ENCODE peak calls at places on chromosome 21, in six cellular contexts. One of them, this sample, is unnamed.

GRCh38 chr21:29943885-29944284 is 4.1 kb upstream of the GRIK1 start:
- DNase-seq in activated B cell treated with CpG ODN at 0.5 μM for 24 hours: no peak
- DNase-seq in nephron progenitor cell: no peak
- DNase-seq in GM12878: no peak
- DNase-seq in bronchial epithelial cell: peak
- DNase-seq in AG09309: no peak
- DNase-seq in this sample: no peak

GRCh38 chr21:38913120-38913975 is 107.6 kb downstream of the ETS2 start:
- DNase-seq in activated B cell treated with CpG ODN at 0.5 μM for 24 hours: no peak
- DNase-seq in nephron progenitor cell: peak
- DNase-seq in GM12878: no peak
- DNase-seq in bronchial epithelial cell: peak
- DNase-seq in AG09309: no peak
- DNase-seq in this sample: peak

GRCh38 chr21:41258617-41259016 is 58.0 kb upstream of the FAM3B start:
- DNase-seq in activated B cell treated with CpG ODN at 0.5 μM for 24 hours: no peak
- DNase-seq in nephron progenitor cell: no peak
- DNase-seq in GM12878: no peak
- DNase-seq in bronchial epithelial cell: peak
- DNase-seq in AG09309: no peak
- DNase-seq in this sample: no peak

GRCh38 chr21:34865922-34866271 is 183.2 kb downstream of the RUNX1 start:
- DNase-seq in activated B cell treated with CpG ODN at 0.5 μM for 24 hours: no peak
- DNase-seq in nephron progenitor cell: no peak
- DNase-seq in GM12878: peak
- DNase-seq in bronchial epithelial cell: no peak
- DNase-seq in AG09309: no peak
- DNase-seq in this sample: no peak

GRCh38 chr21:44822484-44823178 is 4.8 kb upstream of the SUMO3 start:
- DNase-seq in activated B cell treated with CpG ODN at 0.5 μM for 24 hours: no peak
- DNase-seq in nephron progenitor cell: no peak
- DNase-seq in GM12878: no peak
- DNase-seq in bronchial epithelial cell: no peak
- DNase-seq in AG09309: no peak
- DNase-seq in this sample: no peak

GRCh38 chr21:33752260-33752659 is 110.0 kb downstream of the ITSN1 start:
- DNase-seq in activated B cell treated with CpG ODN at 0.5 μM for 24 hours: no peak
- DNase-seq in nephron progenitor cell: no peak
- DNase-seq in GM12878: no peak
- DNase-seq in bronchial epithelial cell: no peak
- DNase-seq in AG09309: no peak
- DNase-seq in this sample: no peak

GRCh38 chr21:44294391-44295162 is 5.3 kb upstream of the PFKL start:
- DNase-seq in activated B cell treated with CpG ODN at 0.5 μM for 24 hours: no peak
- DNase-seq in nephron progenitor cell: peak
- DNase-seq in GM12878: no peak
- DNase-seq in bronchial epithelial cell: no peak
- DNase-seq in AG09309: no peak
- DNase-seq in this sample: no peak

GRCh38 chr21:26709090-26709489 is 136.0 kb upstream of the CYYR1 start:
- DNase-seq in activated B cell treated with CpG ODN at 0.5 μM for 24 hours: no peak
- DNase-seq in nephron progenitor cell: no peak
- DNase-seq in GM12878: no peak
- DNase-seq in bronchial epithelial cell: peak
- DNase-seq in AG09309: no peak
- DNase-seq in this sample: no peak

GRCh38 chr21:27831821-27832569 is 865.1 kb upstream of the ADAMTS5 start:
- DNase-seq in activated B cell treated with CpG ODN at 0.5 μM for 24 hours: no peak
- DNase-seq in nephron progenitor cell: no peak
- DNase-seq in GM12878: no peak
- DNase-seq in bronchial epithelial cell: peak
- DNase-seq in AG09309: no peak
- DNase-seq in this sample: no peak

GRCh38 chr21:45033791-45034555 is 40.4 kb upstream of the ADARB1 start:
- DNase-seq in activated B cell treated with CpG ODN at 0.5 μM for 24 hours: no peak
- DNase-seq in nephron progenitor cell: no peak
- DNase-seq in GM12878: no peak
- DNase-seq in bronchial epithelial cell: peak
- DNase-seq in AG09309: peak
- DNase-seq in this sample: no peak

GRCh38 chr21:44407493-44407892 is 47.8 kb upstream of the LRRC3 start:
- DNase-seq in activated B cell treated with CpG ODN at 0.5 μM for 24 hours: no peak
- DNase-seq in nephron progenitor cell: no peak
- DNase-seq in GM12878: no peak
- DNase-seq in bronchial epithelial cell: no peak
- DNase-seq in AG09309: no peak
- DNase-seq in this sample: no peak

GRCh38 chr21:29504751-29505321 is 206.1 kb downstream of the BACH1 start:
- DNase-seq in activated B cell treated with CpG ODN at 0.5 μM for 24 hours: no peak
- DNase-seq in nephron progenitor cell: no peak
- DNase-seq in GM12878: no peak
- DNase-seq in bronchial epithelial cell: peak
- DNase-seq in AG09309: no peak
- DNase-seq in this sample: no peak

GRCh38 chr21:44599264-44600029 is 950 bp upstream of the KRTAP10-7 start:
- DNase-seq in activated B cell treated with CpG ODN at 0.5 μM for 24 hours: no peak
- DNase-seq in nephron progenitor cell: no peak
- DNase-seq in GM12878: no peak
- DNase-seq in bronchial epithelial cell: no peak
- DNase-seq in AG09309: no peak
- DNase-seq in this sample: no peak

GRCh38 chr21:17053321-17053720 is 459.5 kb upstream of the CXADR start:
- DNase-seq in activated B cell treated with CpG ODN at 0.5 μM for 24 hours: no peak
- DNase-seq in nephron progenitor cell: no peak
- DNase-seq in GM12878: no peak
- DNase-seq in bronchial epithelial cell: no peak
- DNase-seq in AG09309: no peak
- DNase-seq in this sample: no peak

GRCh38 chr21:44837537-44837936 is 19.7 kb upstream of the SUMO3 start:
- DNase-seq in activated B cell treated with CpG ODN at 0.5 μM for 24 hours: no peak
- DNase-seq in nephron progenitor cell: no peak
- DNase-seq in GM12878: no peak
- DNase-seq in bronchial epithelial cell: no peak
- DNase-seq in AG09309: no peak
- DNase-seq in this sample: no peak

GRCh38 chr21:35792569-35792968 is 267.8 kb downstream of the SETD4 start:
- DNase-seq in activated B cell treated with CpG ODN at 0.5 μM for 24 hours: no peak
- DNase-seq in nephron progenitor cell: no peak
- DNase-seq in GM12878: no peak
- DNase-seq in bronchial epithelial cell: no peak
- DNase-seq in AG09309: no peak
- DNase-seq in this sample: no peak

GRCh38 chr21:29626787-29627470 is 312.9 kb downstream of the GRIK1 start:
- DNase-seq in activated B cell treated with CpG ODN at 0.5 μM for 24 hours: no peak
- DNase-seq in nephron progenitor cell: no peak
- DNase-seq in GM12878: no peak
- DNase-seq in bronchial epithelial cell: no peak
- DNase-seq in AG09309: no peak
- DNase-seq in this sample: no peak

GRCh38 chr21:39406065-39406464 is 39.5 kb downstream of the LCA5L start:
- DNase-seq in activated B cell treated with CpG ODN at 0.5 μM for 24 hours: no peak
- DNase-seq in nephron progenitor cell: no peak
- DNase-seq in GM12878: no peak
- DNase-seq in bronchial epithelial cell: no peak
- DNase-seq in AG09309: no peak
- DNase-seq in this sample: no peak

GRCh38 chr21:37914211-37914900 is 1.9 kb downstream of the KCNJ6 start:
- DNase-seq in activated B cell treated with CpG ODN at 0.5 μM for 24 hours: no peak
- DNase-seq in nephron progenitor cell: peak
- DNase-seq in GM12878: no peak
- DNase-seq in bronchial epithelial cell: no peak
- DNase-seq in AG09309: no peak
- DNase-seq in this sample: no peak

GRCh38 chr21:28439852-28440251 is 552.8 kb downstream of the LTN1 start:
- DNase-seq in activated B cell treated with CpG ODN at 0.5 μM for 24 hours: no peak
- DNase-seq in nephron progenitor cell: no peak
- DNase-seq in GM12878: no peak
- DNase-seq in bronchial epithelial cell: no peak
- DNase-seq in AG09309: no peak
- DNase-seq in this sample: no peak

DNA sequence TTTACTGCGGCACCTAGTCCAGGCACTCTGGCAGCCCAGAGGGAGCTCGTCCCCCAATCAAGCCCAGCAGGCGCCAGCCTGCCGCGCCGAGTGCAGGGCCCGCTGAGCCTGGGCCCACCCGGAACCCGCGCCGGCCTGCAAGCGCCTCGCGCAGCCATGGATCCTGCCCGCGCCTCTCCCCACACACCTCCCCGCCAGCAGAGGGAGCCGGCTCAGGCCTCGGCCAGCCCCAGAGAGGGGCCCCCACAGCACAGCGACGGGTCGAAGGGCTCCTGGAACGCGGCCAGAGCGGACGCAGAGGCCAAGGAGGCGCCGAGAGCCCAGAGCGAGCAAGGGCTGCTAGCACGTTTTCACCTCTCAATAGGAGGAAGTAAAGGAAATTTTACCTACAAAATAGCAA is 767.0 kb downstream of the MRPL39 start:
- DNase-seq in activated B cell treated with CpG ODN at 0.5 μM for 24 hours: no peak
- DNase-seq in nephron progenitor cell: no peak
- DNase-seq in GM12878: no peak
- DNase-seq in bronchial epithelial cell: no peak
- DNase-seq in AG09309: no peak
- DNase-seq in this sample: no peak
- TF ChIP-seq CTCF in activated B cell treated with CpG ODN at 0.5 μM for 24 hours: no peak
- TF ChIP-seq CTCF in nephron progenitor cell: no peak
- TF ChIP-seq CTCF in GM12878: no peak
- TF ChIP-seq CTCF in bronchial epithelial cell: no peak
- TF ChIP-seq CTCF in AG09309: no peak
- TF ChIP-seq CTCF in this sample: no peak

GRCh38 chr21:15531986-15532385 is 197.8 kb upstream of the USP25 start:
- DNase-seq in activated B cell treated with CpG ODN at 0.5 μM for 24 hours: no peak
- DNase-seq in nephron progenitor cell: no peak
- DNase-seq in GM12878: no peak
- DNase-seq in bronchial epithelial cell: no peak
- DNase-seq in AG09309: no peak
- DNase-seq in this sample: no peak

GRCh38 chr21:15533618-15534017 is 196.2 kb upstream of the USP25 start:
- DNase-seq in activated B cell treated with CpG ODN at 0.5 μM for 24 hours: no peak
- DNase-seq in nephron progenitor cell: no peak
- DNase-seq in GM12878: no peak
- DNase-seq in bronchial epithelial cell: no peak
- DNase-seq in AG09309: no peak
- DNase-seq in this sample: no peak

GRCh38 chr21:15539376-15539775 is 190.4 kb upstream of the USP25 start:
- DNase-seq in activated B cell treated with CpG ODN at 0.5 μM for 24 hours: no peak
- DNase-seq in nephron progenitor cell: no peak
- DNase-seq in GM12878: no peak
- DNase-seq in bronchial epithelial cell: no peak
- DNase-seq in AG09309: no peak
- DNase-seq in this sample: no peak

DNA sequence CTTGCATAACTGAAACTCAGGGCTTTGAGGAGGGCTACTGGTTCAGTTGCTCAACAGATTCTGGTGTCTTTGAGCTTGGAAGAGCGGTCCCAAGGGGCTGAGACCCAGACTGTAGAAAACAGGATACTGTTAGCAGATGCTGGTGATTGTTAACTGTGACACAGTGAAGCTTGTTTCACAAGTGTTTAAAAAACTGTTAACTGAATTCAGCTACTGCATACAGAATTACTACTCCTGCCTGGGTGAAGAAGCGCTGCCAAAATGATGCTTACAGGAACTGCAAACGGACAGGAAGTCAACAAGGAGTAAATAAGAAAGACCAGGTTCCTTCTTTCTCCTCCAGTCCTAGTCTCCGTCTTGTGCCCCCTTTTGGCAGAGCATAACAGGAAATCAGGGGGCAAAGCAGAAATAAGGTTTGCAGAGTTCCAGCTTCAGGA is 195.3 kb upstream of the USP25 start:
- DNase-seq in activated B cell treated with CpG ODN at 0.5 μM for 24 hours: no peak
- DNase-seq in nephron progenitor cell: no peak
- DNase-seq in GM12878: no peak
- DNase-seq in bronchial epithelial cell: no peak
- DNase-seq in AG09309: no peak
- DNase-seq in this sample: no peak
- TF ChIP-seq CTCF in activated B cell treated with CpG ODN at 0.5 μM for 24 hours: no peak
- TF ChIP-seq CTCF in nephron progenitor cell: no peak
- TF ChIP-seq CTCF in GM12878: no peak
- TF ChIP-seq CTCF in bronchial epithelial cell: no peak
- TF ChIP-seq CTCF in AG09309: no peak
- TF ChIP-seq CTCF in this sample: no peak

DNA sequence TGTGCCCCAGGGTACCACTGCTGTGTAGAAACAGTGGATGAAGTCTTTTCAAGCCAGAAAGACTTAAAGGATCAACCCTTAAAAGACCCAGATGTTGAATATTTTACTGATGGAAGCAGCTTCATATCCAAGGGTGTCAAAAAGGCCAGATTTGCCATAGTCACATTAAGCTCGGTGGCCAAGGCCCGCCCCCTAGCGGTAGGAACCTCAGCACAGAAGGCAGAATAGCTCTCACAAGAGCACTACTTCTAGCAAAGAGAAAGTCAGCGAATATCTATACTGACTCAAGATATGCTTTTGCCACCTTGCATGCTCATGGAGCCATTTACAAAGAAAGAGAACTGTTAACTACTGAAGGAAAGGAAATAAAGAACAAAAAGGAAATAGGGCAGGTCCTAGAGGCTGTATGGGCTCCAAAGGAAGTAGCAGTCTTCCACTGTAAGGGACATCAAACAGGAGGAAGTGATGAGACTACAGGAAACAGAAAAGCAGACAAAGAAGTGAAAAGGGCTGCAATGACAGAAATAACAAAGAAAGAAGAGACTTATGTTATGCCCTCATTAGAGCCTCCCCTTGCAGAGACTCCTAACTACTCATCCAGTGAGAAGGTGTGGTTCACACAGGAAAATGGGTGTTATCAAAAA is 90.5 kb downstream of the LIPI start:
- DNase-seq in activated B cell treated with CpG ODN at 0.5 μM for 24 hours: no peak
- DNase-seq in nephron progenitor cell: peak
- DNase-seq in GM12878: peak
- DNase-seq in bronchial epithelial cell: peak
- DNase-seq in AG09309: no peak
- DNase-seq in this sample: no peak
- TF ChIP-seq CTCF in activated B cell treated with CpG ODN at 0.5 μM for 24 hours: no peak
- TF ChIP-seq CTCF in nephron progenitor cell: peak
- TF ChIP-seq CTCF in GM12878: peak
- TF ChIP-seq CTCF in bronchial epithelial cell: peak
- TF ChIP-seq CTCF in AG09309: peak
- TF ChIP-seq CTCF in this sample: no peak

DNA sequence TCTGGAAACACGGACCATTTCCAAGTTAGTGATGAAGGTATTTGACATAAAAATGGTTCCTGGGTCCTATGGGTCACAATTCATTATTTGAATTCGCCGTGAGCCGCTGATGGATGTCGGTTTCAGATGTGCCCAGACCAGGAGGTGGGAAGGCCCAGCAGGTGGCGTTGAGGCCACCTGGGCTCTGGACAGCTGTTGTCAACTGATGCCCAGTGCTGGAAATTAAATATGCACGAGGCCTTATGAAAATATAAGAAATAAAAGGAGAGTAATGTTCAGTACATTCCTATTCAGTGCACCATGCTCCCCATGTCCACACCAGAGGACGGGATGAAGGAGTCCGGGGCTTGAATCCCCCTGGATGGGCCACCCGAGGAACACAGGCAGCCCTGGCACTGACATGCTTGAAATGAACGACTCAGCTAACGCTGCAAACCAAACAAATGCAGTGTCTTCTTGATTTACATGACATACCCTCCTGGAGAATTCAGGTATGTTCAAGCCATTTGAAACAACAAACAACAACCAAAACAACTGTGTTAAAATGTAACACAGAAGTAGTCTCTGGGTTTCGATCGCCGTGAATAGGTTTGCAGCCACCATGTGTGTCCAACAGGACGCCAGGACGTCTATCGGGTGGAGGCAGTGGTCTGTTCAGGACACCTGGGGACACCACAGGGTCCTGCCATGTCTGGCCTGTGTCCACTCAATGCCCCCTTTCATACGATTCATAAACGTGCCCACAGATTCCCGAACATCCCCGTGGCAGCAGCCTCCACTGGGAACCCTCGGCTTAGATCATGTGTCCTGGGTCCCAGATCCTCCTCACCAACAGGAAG is 6.1 kb downstream of the TFF3 start:
- DNase-seq in activated B cell treated with CpG ODN at 0.5 μM for 24 hours: peak
- DNase-seq in nephron progenitor cell: no peak
- DNase-seq in GM12878: no peak
- DNase-seq in bronchial epithelial cell: no peak
- DNase-seq in AG09309: no peak
- DNase-seq in this sample: no peak
- TF ChIP-seq CTCF in activated B cell treated with CpG ODN at 0.5 μM for 24 hours: no peak
- TF ChIP-seq CTCF in nephron progenitor cell: no peak
- TF ChIP-seq CTCF in GM12878: no peak
- TF ChIP-seq CTCF in bronchial epithelial cell: peak
- TF ChIP-seq CTCF in AG09309: no peak
- TF ChIP-seq CTCF in this sample: no peak

This sample was measured in Calu3.